ENCODE peak calls at places on chromosomes 6 and 20, in seven cellular contexts. W is HS-5; Z is stimulated activated CD4-positive, alpha-beta T cell treated with anti-CD3 and anti-CD28 coated beads, Interleukin-15, amount 100 ng/mL, for 24 hours; K is A549; R is NT2/D1; T is GM23338; L is type B pancreatic cell. V is an unnamed sample.

GRCh38 chr20:3067139-3068009 is 4.0 kb upstream of the OXT start:
- DNase-seq in W (no peak), Z (no peak), K (no peak), R (no peak), T (no peak), L (no peak), V (no peak)

GRCh38 chr6:139801571-139802321 is 427.3 kb upstream of the CITED2 start:
- DNase-seq in W (no peak), Z (no peak), K (peak), R (no peak), T (peak), L (no peak), V (no peak)

GRCh38 chr6:17866876-17867444 is 120.5 kb downstream of the KIF13A start:
- DNase-seq in W (no peak), Z (no peak), K (no peak), R (no peak), T (no peak), L (no peak), V (no peak)

GRCh38 chr6:17220040-17220439 is 61.1 kb upstream of the RBM24 start:
- DNase-seq in W (no peak), Z (no peak), K (no peak), R (no peak), T (no peak), L (no peak), V (no peak)

GRCh38 chr20:25066386-25066785 is 8.4 kb upstream of the ACSS1 start:
- DNase-seq in W (no peak), Z (no peak), K (no peak), R (no peak), T (no peak), L (no peak), V (no peak)

GRCh38 chr20:5353624-5354496 is 37.1 kb upstream of the PROKR2 start:
- DNase-seq in W (peak), Z (no peak), K (peak), R (no peak), T (no peak), L (no peak), V (no peak)

GRCh38 chr20:38202153-38202981 is 37.3 kb upstream of the TGM2 start:
- DNase-seq in W (no peak), Z (no peak), K (no peak), R (no peak), T (no peak), L (no peak), V (no peak)

GRCh38 chr20:51456511-51457280 is 85.8 kb downstream of the NFATC2 start:
- DNase-seq in W (peak), Z (peak), K (peak), R (peak), T (peak), L (no peak), V (no peak)

GRCh38 chr20:51091564-51092195 is 68.8 kb upstream of the KCNG1 start:
- DNase-seq in W (no peak), Z (peak), K (no peak), R (no peak), T (peak), L (no peak), V (no peak)

GRCh38 chr6:114718716-114719270 is 376.0 kb upstream of the HS3ST5 start:
- DNase-seq in W (no peak), Z (no peak), K (no peak), R (no peak), T (no peak), L (no peak), V (no peak)

GRCh38 chr6:19156443-19156842 is 680.7 kb upstream of the ID4 start:
- DNase-seq in W (no peak), Z (no peak), K (no peak), R (no peak), T (no peak), L (no peak), V (no peak)

GRCh38 chr6:70520575-70520974 is 46.2 kb upstream of the SDHAF4 start:
- DNase-seq in W (peak), Z (peak), K (peak), R (no peak), T (no peak), L (no peak), V (no peak)